ENCODE peak calls at places on chromosome 10, in six cellular contexts. C, P, M, A, G and O are unnamed samples.

GRCh38 chr10:29253096-29254029 is 35.5 kb upstream of the LYZL1 start:
- DNase-seq in C (no peak), P (no peak), M (peak), A (no peak), G (no peak), O (no peak)

GRCh38 chr10:68543004-68543918 is 15.9 kb upstream of the SLC25A16 start:
- DNase-seq in C (no peak), P (peak), M (peak), A (no peak), G (no peak), O (no peak)

GRCh38 chr10:117159390-117159789 is 21.3 kb upstream of the VAX1 start:
- DNase-seq in C (no peak), P (no peak), M (no peak), A (no peak), G (no peak), O (no peak)

GRCh38 chr10:117462424-117462792 is 80.1 kb upstream of the EMX2 start:
- DNase-seq in C (no peak), P (no peak), M (peak), A (no peak), G (no peak), O (no peak)

GRCh38 chr10:114481055-114481454 is 76.8 kb upstream of the AFAP1L2 start:
- DNase-seq in C (no peak), P (no peak), M (no peak), A (no peak), G (no peak), O (no peak)

GRCh38 chr10:124259139-124259825 is 159.4 kb downstream of the OAT start:
- DNase-seq in C (no peak), P (peak), M (no peak), A (peak), G (no peak), O (no peak)

GRCh38 chr10:77004917-77005564 is 632.6 kb downstream of the KCNMA1 start:
- DNase-seq in C (peak), P (peak), M (peak), A (no peak), G (no peak), O (peak)

GRCh38 chr10:97542169-97543024 is 30.2 kb upstream of the ANKRD2 start:
- DNase-seq in C (peak), P (no peak), M (peak), A (no peak), G (peak), O (peak)

GRCh38 chr10:97090035-97090434 is 95.7 kb downstream of the SLIT1 start:
- DNase-seq in C (no peak), P (no peak), M (no peak), A (no peak), G (no peak), O (no peak)

GRCh38 chr10:125017547-125018298 is 75.8 kb downstream of the ZRANB1 start:
- DNase-seq in C (no peak), P (no peak), M (no peak), A (no peak), G (no peak), O (no peak)

GRCh38 chr10:43132796-43133195 is 5.4 kb upstream of the CSGALNACT2 start:
- DNase-seq in C (no peak), P (no peak), M (no peak), A (no peak), G (no peak), O (no peak)

GRCh38 chr10:32985781-32986350 is 27.8 kb upstream of the ITGB1 start:
- DNase-seq in C (no peak), P (peak), M (peak), A (no peak), G (no peak), O (peak)

GRCh38 chr10:120394446-120394845 is 62.6 kb upstream of the PLPP4 start:
- DNase-seq in C (no peak), P (no peak), M (no peak), A (no peak), G (no peak), O (peak)

GRCh38 chr10:73910764-73911552 is at the start of gene PLAU:
- DNase-seq in C (no peak), P (peak), M (no peak), A (peak), G (peak), O (peak)

GRCh38 chr10:121598261-121599249 is at the start of gene FGFR2:
- DNase-seq in C (no peak), P (peak), M (peak), A (peak), G (no peak), O (peak)

GRCh38 chr10:110326351-110327032 is 21.8 kb upstream of the SMNDC1 start:
- DNase-seq in C (peak), P (peak), M (peak), A (no peak), G (no peak), O (peak)

GRCh38 chr10:129192344-129193128 is 274.5 kb upstream of the MGMT start:
- DNase-seq in C (no peak), P (no peak), M (no peak), A (no peak), G (no peak), O (no peak)

GRCh38 chr10:44989621-44990301 is 11.0 kb upstream of the ZNF22 start:
- DNase-seq in C (no peak), P (no peak), M (no peak), A (no peak), G (no peak), O (no peak)

GRCh38 chr10:21518629-21519321 is 6.7 kb downstream of the SKIDA1 start:
- DNase-seq in C (no peak), P (no peak), M (peak), A (peak), G (no peak), O (peak)

GRCh38 chr10:59432207-59432900 is 70.0 kb upstream of the FAM13C start:
- DNase-seq in C (no peak), P (no peak), M (peak), A (no peak), G (no peak), O (no peak)

GRCh38 chr10:88651131-88651541 is 13.1 kb upstream of the LIPF start:
- DNase-seq in C (peak), P (no peak), M (peak), A (no peak), G (no peak), O (peak)

GRCh38 chr10:8444630-8445029 is 390.1 kb downstream of the GATA3 start:
- DNase-seq in C (no peak), P (no peak), M (no peak), A (no peak), G (peak), O (no peak)

GRCh38 chr10:89655722-89656121 is 10.7 kb upstream of the PANK1 start:
- DNase-seq in C (no peak), P (no peak), M (no peak), A (no peak), G (no peak), O (no peak)

GRCh38 chr10:33542747-33543505 is 208.5 kb upstream of the NRP1 start:
- DNase-seq in C (no peak), P (no peak), M (peak), A (no peak), G (no peak), O (peak)

GRCh38 chr10:14736600-14737081 is 38.1 kb downstream of the FAM107B start:
- DNase-seq in C (peak), P (peak), M (no peak), A (no peak), G (no peak), O (no peak)

GRCh38 chr10:46106410-46107255 is 60.6 kb upstream of the MSMB start:
- DNase-seq in C (no peak), P (peak), M (peak), A (peak), G (peak), O (peak)

GRCh38 chr10:78513330-78513729 is 479.7 kb downstream of the RPS24 start:
- DNase-seq in C (no peak), P (no peak), M (no peak), A (no peak), G (no peak), O (no peak)

GRCh38 chr10:117504601-117505000 is 37.9 kb upstream of the EMX2 start:
- DNase-seq in C (no peak), P (no peak), M (no peak), A (no peak), G (no peak), O (no peak)

GRCh38 chr10:31034041-31034918 is 2.6 kb upstream of the ZNF438 start:
- DNase-seq in C (peak), P (no peak), M (peak), A (no peak), G (no peak), O (peak)

GRCh38 chr10:96860631-96861277 is 28.7 kb downstream of the LCOR start:
- DNase-seq in C (no peak), P (no peak), M (no peak), A (no peak), G (no peak), O (no peak)

GRCh38 chr10:89206402-89207180 is 526 bp downstream of the CH25H start:
- DNase-seq in C (no peak), P (no peak), M (peak), A (peak), G (peak), O (no peak)

GRCh38 chr10:4947039-4947634 is 16.1 kb upstream of the AKR1C1 start:
- DNase-seq in C (peak), P (no peak), M (no peak), A (no peak), G (no peak), O (no peak)

GRCh38 chr10:61643316-61643751 is 19.4 kb upstream of the CABCOCO1 start:
- DNase-seq in C (no peak), P (no peak), M (peak), A (no peak), G (no peak), O (peak)

GRCh38 chr10:85147346-85148250 is 819.2 kb downstream of the CCSER2 start:
- DNase-seq in C (no peak), P (no peak), M (no peak), A (no peak), G (no peak), O (no peak)

GRCh38 chr10:31646519-31646918 is 282.1 kb downstream of the ARHGAP12 start:
- DNase-seq in C (no peak), P (no peak), M (peak), A (no peak), G (no peak), O (no peak)